ENCODE peak calls at places on chromosomes 12 and 14, in four cellular contexts. N is astrocyte of the cerebellum, Q is HCT116, W is neural progenitor cell. P is an unnamed sample.

GRCh38 chr12:123512838-123513665 is 20.5 kb downstream of the RILPL1 start:
- DNase-seq in W (no peak), N (no peak), Q (no peak), P (no peak)

GRCh38 chr14:57816568-57817284 is 49.2 kb downstream of the SLC35F4 start:
- DNase-seq in N (no peak), W (no peak), Q (peak; percentile 41), P (no peak)

GRCh38 chr12:1533205-1533601 is 61.2 kb downstream of the FBXL14 start:
- DNase-seq in W (no peak), Q (no peak), N (no peak), P (no peak)

GRCh38 chr12:10212623-10213131 is at the start of gene GABARAPL1:
- DNase-seq in N (peak; percentile 68), W (peak; percentile 85), Q (peak; percentile 39), P (no peak)

GRCh38 chr14:78697341-78697740 is 527.2 kb downstream of the NRXN3 start:
- DNase-seq in Q (peak; percentile 3), N (peak; percentile 24), W (peak; percentile 31), P (peak; percentile 14)

GRCh38 chr14:45492876-45493275 is 239.9 kb upstream of the MIS18BP1 start:
- DNase-seq in W (no peak), Q (no peak), N (no peak), P (no peak)

GRCh38 chr12:117450186-117450585 is 88.8 kb upstream of the NOS1 start:
- DNase-seq in Q (no peak), N (peak; percentile 9), W (peak; percentile 37), P (no peak)

GRCh38 chr12:80892597-80893445 is 44.9 kb downstream of the LIN7A start:
- DNase-seq in N (peak; percentile 68), Q (no peak), W (no peak), P (peak; percentile 31)

GRCh38 chr14:23145794-23146422 is 26.9 kb upstream of the CEBPE start:
- DNase-seq in N (no peak), Q (no peak), W (no peak), P (no peak)

GRCh38 chr12:81208193-81208946 is 130.5 kb downstream of the ACSS3 start:
- DNase-seq in Q (no peak), N (no peak), W (peak; percentile 47), P (no peak)

GRCh38 chr14:24473211-24473610 is 30.6 kb upstream of the SDR39U1 start:
- DNase-seq in W (no peak), N (no peak), Q (no peak), P (no peak)

GRCh38 chr12:6113691-6114475 is 10.6 kb downstream of the VWF start:
- DNase-seq in Q (no peak), N (no peak), W (no peak), P (no peak)

GRCh38 chr12:106058256-106059182 is 80.2 kb downstream of the NUAK1 start:
- DNase-seq in N (peak; percentile 28), Q (no peak), W (no peak), P (no peak)

GRCh38 chr12:117912756-117913155 is 56.0 kb downstream of the KSR2 start:
- DNase-seq in N (no peak), W (no peak), Q (no peak), P (no peak)

GRCh38 chr12:6494351-6494743 is 445 bp downstream of the NCAPD2 start:
- DNase-seq in N (no peak), W (no peak), Q (no peak), P (no peak)

GRCh38 chr12:64883264-64884163 is 59.1 kb downstream of the TBC1D30 start:
- DNase-seq in Q (no peak), N (no peak), W (peak; percentile 35), P (no peak)

GRCh38 chr12:6373022-6373787 is 2.2 kb downstream of the SCNN1A start:
- DNase-seq in W (no peak), N (no peak), Q (peak; percentile 65), P (no peak)

GRCh38 chr12:107079172-107080011 is 14.0 kb downstream of the CRY1 start:
- DNase-seq in N (peak; percentile 16), Q (no peak), W (no peak), P (no peak)

GRCh38 chr12:101954681-101955080 is 77.3 kb downstream of the DRAM1 start:
- DNase-seq in W (no peak), Q (no peak), N (no peak), P (no peak)

GRCh38 chr14:105030836-105031396 is 10.0 kb upstream of the CDCA4 start:
- DNase-seq in Q (no peak), N (no peak), W (no peak), P (no peak)

GRCh38 chr14:97198813-97199212 is 401.6 kb downstream of the VRK1 start:
- DNase-seq in W (no peak), N (no peak), Q (no peak), P (no peak)

GRCh38 chr14:74618078-74618952 is 6.3 kb upstream of the LTBP2 start:
- DNase-seq in Q (peak; percentile 88), W (no peak), N (no peak), P (no peak)

GRCh38 chr14:74954232-74954946 is 1.0 kb downstream of the PGF start:
- DNase-seq in W (peak; percentile 65), N (no peak), Q (no peak), P (no peak)

GRCh38 chr12:30706476-30706875 is 10.8 kb upstream of the IPO8 start:
- DNase-seq in N (no peak), W (no peak), Q (no peak), P (no peak)

GRCh38 chr14:52825085-52825484 is 33.7 kb upstream of the GNPNAT1 start:
- DNase-seq in W (no peak), Q (no peak), N (no peak), P (no peak)

GRCh38 chr12:28222081-28222700 is 31.9 kb downstream of the CCDC91 start:
- DNase-seq in N (no peak), W (no peak), Q (no peak), P (no peak)

GRCh38 chr14:68364823-68365222 is 428.0 kb downstream of the ZFP36L1 start:
- DNase-seq in Q (no peak), N (no peak), W (no peak), P (no peak)

GRCh38 chr14:68362841-68363240 is 430.0 kb downstream of the ZFP36L1 start:
- DNase-seq in W (no peak), Q (no peak), N (no peak), P (no peak)

GRCh38 chr14:68365228-68365627 is 427.6 kb downstream of the ZFP36L1 start:
- DNase-seq in N (no peak), W (no peak), Q (peak; percentile 8), P (no peak)

GRCh38 chr14:68363841-68364711 is 428.8 kb downstream of the ZFP36L1 start:
- DNase-seq in W (peak; percentile 95), N (peak; percentile 47), Q (no peak), P (no peak)

GRCh38 chr14:68363401-68363800 is 429.5 kb downstream of the ZFP36L1 start:
- DNase-seq in N (no peak), W (peak; percentile 59), Q (peak; percentile 13), P (no peak)
- TF ChIP-seq CTCF in N (peak; percentile 15), W (peak; percentile 46), Q (peak; percentile 34), P (no peak)

GRCh38 chr12:75315518-75315917 is 14.6 kb downstream of the CAPS2 start:
- DNase-seq in W (no peak), Q (no peak), N (peak; percentile 11), P (peak; percentile 51)
- H3K4me3 ChIP-seq in W (no peak overlapping the region), Q (no peak overlapping the region), N (no peak overlapping the region), P (no peak overlapping the region)

GRCh38 chr12:17077594-17077993 is 471.6 kb upstream of the LMO3 start:
- DNase-seq in Q (no peak), N (no peak), W (no peak), P (no peak)

GRCh38 chr12:17076335-17076734 is 470.4 kb upstream of the LMO3 start:
- DNase-seq in N (no peak), Q (no peak), W (no peak), P (no peak)

DNA sequence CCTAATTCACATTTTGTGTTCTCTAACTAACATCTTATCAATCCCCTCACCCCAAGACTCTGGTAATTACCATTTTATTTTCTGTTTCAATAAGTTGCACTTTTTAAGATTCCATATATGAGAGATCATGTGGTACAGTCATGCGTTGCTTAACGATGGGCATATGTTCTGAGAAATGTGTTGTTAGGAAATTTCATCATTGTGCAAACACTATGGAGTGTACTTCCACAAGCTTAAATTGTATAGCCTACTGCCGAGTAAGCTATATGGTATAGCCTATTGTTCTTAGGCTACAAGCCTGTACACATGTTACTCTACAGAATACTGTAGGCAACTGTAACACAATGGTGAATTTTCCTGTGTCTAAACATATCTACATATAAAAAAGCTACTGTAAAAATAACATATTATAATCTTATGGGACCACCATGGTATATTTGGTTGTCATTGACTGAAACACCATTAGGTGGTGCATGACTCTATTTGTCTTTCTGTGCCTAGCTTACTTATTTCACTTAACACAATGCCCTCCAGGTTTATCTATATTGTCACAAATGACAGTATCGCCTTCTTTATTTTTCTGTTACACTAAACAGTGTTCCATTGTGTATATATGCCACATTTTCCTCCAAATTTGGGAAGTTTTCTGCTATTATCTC is 473.4 kb upstream of the LMO3 start:
- DNase-seq in Q (no peak), N (no peak), W (no peak), P (no peak)
- TF ChIP-seq CTCF in Q (peak; percentile 31), N (no peak), W (peak; percentile 48), P (no peak)

DNA sequence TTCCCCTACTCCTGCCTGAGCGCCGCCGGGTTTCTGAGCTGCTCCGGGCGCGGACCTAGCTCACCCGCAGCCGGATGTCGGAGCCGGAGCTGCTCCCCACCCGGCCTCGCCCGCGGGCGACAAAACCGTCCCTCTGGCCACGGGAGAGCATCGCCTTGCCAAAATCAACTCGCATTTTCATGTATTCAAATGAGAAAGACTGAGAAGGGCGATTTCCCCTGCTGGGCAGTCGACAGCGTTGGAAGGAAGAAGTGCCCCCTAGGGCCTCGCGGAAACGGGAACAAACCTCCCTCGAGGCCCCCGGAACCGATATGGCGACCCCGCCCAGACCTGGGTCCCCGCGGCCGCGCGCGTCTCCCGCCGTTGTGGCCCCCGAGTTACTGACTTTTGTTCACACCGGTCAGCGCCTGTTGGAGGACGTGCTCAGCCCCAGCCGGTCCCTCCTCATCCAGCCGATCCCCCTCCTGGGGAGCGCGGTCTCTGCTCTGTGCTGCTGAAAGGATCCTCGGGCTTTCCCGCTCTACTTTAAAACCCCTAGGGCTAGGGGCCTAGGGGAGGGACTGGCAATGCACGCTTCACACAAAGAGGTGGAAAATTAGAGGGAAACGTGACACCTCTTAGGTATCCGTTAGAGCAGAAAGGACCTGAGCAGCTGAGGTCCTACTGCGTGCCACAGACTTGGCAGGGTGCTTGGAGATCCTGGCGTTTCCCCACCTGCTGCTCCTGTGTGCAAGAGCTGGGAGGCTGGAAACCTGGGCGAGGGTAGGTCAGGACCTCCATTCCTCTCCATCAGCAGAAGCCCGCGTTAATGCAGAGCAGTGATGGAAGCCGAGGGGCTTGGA is 4.3 kb downstream of the TTC6 start:
- DNase-seq in Q (no peak), N (no peak), W (peak; percentile 74), P (no peak)
- H3K4me3 ChIP-seq in Q (no peak overlapping the region), N (peak overlapping the region; percentile 14), W (peak overlapping the region; percentile 45), P (peak overlapping the region; percentile 18)

GRCh38 chr14:102672410-102672960 is 80.0 kb downstream of the RCOR1 start:
- DNase-seq in W (no peak), Q (no peak), N (no peak), P (no peak)
- TF ChIP-seq CTCF in W (no peak), Q (peak; percentile 47), N (no peak), P (no peak)